ENCODE peak calls at places on chromosomes 4 and X, in five cellular contexts. H, A, D, G and Z are unnamed samples.

GRCh38 chrX:78105944-78106650 is 2.0 kb downstream of the PGK1 start:
- DNase-seq in H (no peak), D (no peak), G (no peak), A (no peak), Z (no peak)

GRCh38 chr4:128025319-128025718 is 35.8 kb upstream of the LARP1B start:
- DNase-seq in G (no peak), H (no peak), A (no peak), D (no peak), Z (no peak)

GRCh38 chr4:100289980-100290379 is 99.7 kb upstream of the DDIT4L start:
- DNase-seq in H (no peak), A (no peak), D (no peak), G (no peak), Z (no peak)

GRCh38 chr4:108730579-108730978 is 32.3 kb downstream of the ETNPPL start:
- DNase-seq in A (no peak), H (no peak), G (no peak), D (no peak), Z (no peak)

GRCh38 chr4:112765317-112765989 is 128.5 kb downstream of the LARP7 start:
- DNase-seq in G (no peak), H (peak), D (no peak), A (no peak), Z (no peak)

GRCh38 chr4:78061939-78062603 is 4.9 kb downstream of the FRAS1 start:
- DNase-seq in D (no peak), A (no peak), G (no peak), H (no peak), Z (no peak)

GRCh38 chr4:112951362-112951962 is 98.0 kb upstream of the ANK2 start:
- DNase-seq in H (peak), D (no peak), G (no peak), A (no peak), Z (no peak)

GRCh38 chr4:139975830-139976272 is 178.1 kb downstream of the MAML3 start:
- DNase-seq in D (no peak), H (no peak), G (no peak), A (peak), Z (no peak)

GRCh38 chr4:1347410-1347864 is 429 bp downstream of the UVSSA start:
- DNase-seq in A (peak), H (peak), D (peak), G (peak), Z (no peak)

GRCh38 chrX:74119016-74119910 is 184.7 kb upstream of the ZCCHC13 start:
- DNase-seq in D (no peak), H (no peak), G (no peak), A (no peak), Z (no peak)

GRCh38 chr4:40520533-40520932 is 109.1 kb downstream of the RBM47 start:
- DNase-seq in A (no peak), D (no peak), H (no peak), G (no peak), Z (no peak)

GRCh38 chr4:56512166-56512565 is 6.6 kb downstream of the ARL9 start:
- DNase-seq in D (no peak), A (no peak), G (no peak), H (no peak), Z (peak)

GRCh38 chrX:96619588-96619987 is 65.1 kb upstream of the DIAPH2 start:
- DNase-seq in H (no peak), G (no peak), D (no peak), A (no peak), Z (no peak)

GRCh38 chr4:8507251-8507570 is 66.6 kb downstream of the TRMT44 start:
- DNase-seq in G (peak), A (no peak), H (no peak), D (peak), Z (no peak)

GRCh38 chr4:7173821-7174220 is 18.5 kb upstream of the SORCS2 start:
- DNase-seq in H (no peak), D (no peak), A (no peak), G (no peak), Z (no peak)

GRCh38 chr4:153483432-153484418 is 17.6 kb downstream of the TMEM131L start:
- DNase-seq in D (no peak), G (no peak), H (no peak), A (no peak), Z (no peak)

GRCh38 chr4:153485374-153485773 is 19.2 kb downstream of the TMEM131L start:
- DNase-seq in A (no peak), D (no peak), G (no peak), H (no peak), Z (no peak)

GRCh38 chr4:153480704-153481103 is 14.5 kb downstream of the TMEM131L start:
- DNase-seq in H (no peak), A (no peak), G (no peak), D (no peak), Z (no peak)

GRCh38 chr4:153479118-153479517 is 13.0 kb downstream of the TMEM131L start:
- DNase-seq in D (no peak), G (no peak), A (no peak), H (no peak), Z (no peak)

DNA sequence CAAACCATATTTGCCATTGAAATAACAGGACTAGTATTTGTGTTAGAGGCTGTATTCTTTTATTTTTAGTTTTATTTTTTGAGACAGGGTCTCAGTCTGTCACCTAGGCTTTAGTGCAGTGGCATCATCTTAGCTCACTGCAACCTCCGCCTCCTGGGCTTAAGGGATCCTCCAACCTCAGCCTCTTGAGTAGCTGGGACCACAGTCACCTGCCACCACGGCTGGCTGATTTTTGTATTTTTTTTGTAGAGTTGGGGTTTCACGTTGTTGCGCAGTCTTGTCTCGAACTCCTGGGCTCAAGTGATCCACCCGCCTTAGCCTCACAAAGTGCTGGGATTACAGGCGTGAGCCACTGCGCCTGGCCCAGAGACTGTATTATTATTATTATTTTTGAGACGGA is 15.3 kb downstream of the TMEM131L start:
- DNase-seq in A (no peak), D (no peak), H (no peak), G (no peak), Z (no peak)
- H3K27ac ChIP-seq in A (no peak), D (no peak), H (no peak), G (peak), Z (no peak)

GRCh38 chr4:52588097-52588496 is 71.0 kb downstream of the USP46 start:
- DNase-seq in A (no peak), H (peak), G (no peak), D (peak), Z (no peak)

GRCh38 chr4:52586069-52586468 is 73.0 kb downstream of the USP46 start:
- DNase-seq in D (no peak), H (no peak), A (no peak), G (no peak), Z (no peak)

GRCh38 chr4:52592287-52592686 is 66.8 kb downstream of the USP46 start:
- DNase-seq in A (no peak), H (no peak), D (no peak), G (no peak), Z (no peak)

GRCh38 chr4:52585379-52585778 is 73.7 kb downstream of the USP46 start:
- DNase-seq in D (no peak), A (no peak), G (no peak), H (no peak), Z (no peak)

DNA sequence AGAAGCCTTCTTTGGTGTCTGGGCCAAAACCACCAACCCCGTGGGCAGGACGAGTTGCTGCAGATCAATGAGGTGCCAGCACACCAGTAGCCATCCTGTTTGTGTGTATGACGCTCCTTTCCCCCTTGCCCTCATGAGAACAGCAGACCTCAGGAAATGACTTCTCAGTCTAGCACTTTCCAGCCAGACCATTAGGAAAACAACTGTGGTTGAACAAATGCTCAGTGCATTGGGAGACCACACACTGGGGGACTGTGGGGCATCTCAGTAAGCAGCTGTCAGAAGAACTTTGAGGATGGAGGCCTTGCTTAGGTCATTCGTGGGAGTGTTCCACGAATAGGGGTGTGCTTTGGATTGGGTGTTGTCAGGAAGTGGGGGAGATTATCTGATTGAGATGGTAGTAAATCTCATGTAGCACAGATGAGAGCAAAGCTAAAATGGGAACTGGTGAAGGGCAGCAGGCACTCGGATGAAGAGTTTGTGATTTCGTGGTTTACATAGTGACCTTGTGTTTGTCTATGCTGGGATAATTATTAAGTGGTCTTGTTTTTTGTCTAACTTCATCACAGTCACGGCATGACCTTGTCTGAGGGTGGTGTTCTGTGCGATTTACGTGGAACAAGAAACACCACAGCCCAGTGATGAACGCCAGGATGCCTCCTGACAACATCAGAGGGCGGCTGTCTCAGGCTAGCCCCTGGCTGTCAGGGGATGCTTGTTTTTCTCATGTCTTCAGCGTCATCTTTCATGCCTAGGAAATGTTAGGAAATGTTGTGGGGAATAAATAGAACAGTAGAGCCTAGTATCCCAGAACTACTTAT is 70.1 kb downstream of the USP46 start:
- DNase-seq in A (no peak), G (no peak), D (no peak), H (no peak), Z (peak)
- H3K27ac ChIP-seq in A (peak), G (no peak), D (no peak), H (no peak), Z (peak)

GRCh38 chrX:138914751-138915150 is 203.2 kb upstream of the FGF13 start:
- DNase-seq in H (no peak), G (no peak), A (no peak), D (no peak), Z (no peak)

GRCh38 chrX:138921031-138921430 is 209.5 kb upstream of the FGF13 start:
- DNase-seq in G (no peak), H (no peak), D (no peak), A (no peak), Z (no peak)

DNA sequence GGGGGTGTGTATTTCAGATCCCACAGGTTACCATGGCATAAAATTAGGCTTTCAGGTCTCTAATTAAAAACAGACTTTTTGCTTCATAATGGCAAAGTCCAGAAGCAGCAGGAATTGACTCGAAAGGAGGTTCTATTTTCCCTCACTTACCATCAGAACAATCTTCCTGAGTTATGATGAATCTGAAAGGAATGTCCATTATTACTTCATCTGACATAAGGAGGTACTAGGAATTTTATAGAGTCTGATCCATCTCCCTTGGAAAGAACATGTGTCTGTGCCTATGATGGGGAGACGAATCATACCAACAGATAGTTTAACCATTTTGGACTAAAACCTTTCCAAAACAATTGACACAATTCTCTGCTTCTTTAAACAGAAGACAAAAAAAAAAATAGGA is 206.3 kb upstream of the FGF13 start:
- DNase-seq in A (no peak), G (no peak), D (no peak), H (no peak), Z (no peak)
- H3K27ac ChIP-seq in A (no peak), G (no peak), D (no peak), H (no peak), Z (no peak)

GRCh38 chrX:24694825-24695224 is 1.1 kb downstream of the POLA1 start:
- DNase-seq in G (no peak), H (no peak), A (no peak), D (no peak), Z (no peak)
- H3K27ac ChIP-seq in G (no peak), H (no peak), A (no peak), D (no peak), Z (no peak)

GRCh38 chr4:119738901-119739300 is 110.3 kb upstream of the PDE5A start:
- DNase-seq in H (no peak), D (no peak), A (no peak), G (no peak), Z (no peak)

GRCh38 chr4:119746951-119747350 is 118.3 kb upstream of the PDE5A start:
- DNase-seq in A (no peak), G (no peak), D (no peak), H (no peak), Z (no peak)

GRCh38 chr4:119739796-119740195 is 111.2 kb upstream of the PDE5A start:
- DNase-seq in D (no peak), H (no peak), G (no peak), A (no peak), Z (no peak)

GRCh38 chr4:119744580-119744979 is 116.0 kb upstream of the PDE5A start:
- DNase-seq in H (no peak), D (no peak), A (no peak), G (no peak), Z (no peak)

GRCh38 chr4:119743644-119744043 is 115.0 kb upstream of the PDE5A start:
- DNase-seq in A (no peak), G (no peak), H (no peak), D (no peak), Z (no peak)
- H3K27ac ChIP-seq in A (no peak), G (no peak), H (no peak), D (no peak), Z (no peak)

GRCh38 chrX:55451125-55451524 is 802 bp upstream of the MAGEH1 start:
- DNase-seq in A (no peak), D (no peak), G (no peak), H (peak), Z (no peak)
- H3K27ac ChIP-seq in A (peak), D (no peak), G (peak), H (no peak), Z (no peak)